ENCODE peak calls at places on chromosomes 5 and 9, in five cellular contexts. One of them, this sample, is unnamed. For H3K27me3, the result is how much of the 10 kb centered on the place peaks cover.

GRCh38 chr5:30596495-30597064 is 596.9 kb upstream of the CDH6 start:
- DNase-seq in adrenal gland: no peak
- DNase-seq in kidney epithelial cell: no peak
- DNase-seq in CD8-positive, alpha-beta T cell: no peak
- DNase-seq in Panc1: no peak
- DNase-seq in this sample: no peak

GRCh38 chr9:136728548-136729123 is 14.1 kb downstream of the LCN10 start:
- DNase-seq in adrenal gland: no peak
- DNase-seq in kidney epithelial cell: no peak
- DNase-seq in CD8-positive, alpha-beta T cell: no peak
- DNase-seq in Panc1: no peak
- DNase-seq in this sample: peak

GRCh38 chr9:133609311-133610098 is at the start of gene FAM163B:
- DNase-seq in adrenal gland: no peak
- DNase-seq in kidney epithelial cell: no peak
- DNase-seq in CD8-positive, alpha-beta T cell: peak
- DNase-seq in Panc1: no peak
- DNase-seq in this sample: peak

GRCh38 chr5:111432828-111433536 is 79.4 kb downstream of the STARD4 start:
- DNase-seq in adrenal gland: no peak
- DNase-seq in kidney epithelial cell: no peak
- DNase-seq in CD8-positive, alpha-beta T cell: no peak
- DNase-seq in Panc1: no peak
- DNase-seq in this sample: no peak

GRCh38 chr5:26877154-26877553 is 161.2 kb downstream of the CDH9 start:
- DNase-seq in adrenal gland: no peak
- DNase-seq in kidney epithelial cell: no peak
- DNase-seq in CD8-positive, alpha-beta T cell: no peak
- DNase-seq in Panc1: no peak
- DNase-seq in this sample: no peak

GRCh38 chr5:159826351-159827222 is 89.7 kb upstream of the ADRA1B start:
- DNase-seq in adrenal gland: no peak
- DNase-seq in kidney epithelial cell: peak
- DNase-seq in CD8-positive, alpha-beta T cell: no peak
- DNase-seq in Panc1: peak
- DNase-seq in this sample: no peak

GRCh38 chr9:4530375-4530774 is 40.1 kb downstream of the SLC1A1 start:
- DNase-seq in adrenal gland: no peak
- DNase-seq in kidney epithelial cell: no peak
- DNase-seq in CD8-positive, alpha-beta T cell: no peak
- DNase-seq in Panc1: no peak
- DNase-seq in this sample: no peak

GRCh38 chr5:7856855-7857254 is 5.9 kb upstream of the CFAP90 start:
- DNase-seq in adrenal gland: peak
- DNase-seq in kidney epithelial cell: no peak
- DNase-seq in CD8-positive, alpha-beta T cell: no peak
- DNase-seq in Panc1: peak
- DNase-seq in this sample: peak

GRCh38 chr9:129208191-129209091 is 30.4 kb upstream of the IER5L start:
- DNase-seq in adrenal gland: no peak
- DNase-seq in kidney epithelial cell: no peak
- DNase-seq in CD8-positive, alpha-beta T cell: peak
- DNase-seq in Panc1: no peak
- DNase-seq in this sample: no peak

GRCh38 chr5:63145167-63145566 is 566.5 kb downstream of the LRRC70 start:
- DNase-seq in adrenal gland: no peak
- DNase-seq in kidney epithelial cell: no peak
- DNase-seq in CD8-positive, alpha-beta T cell: no peak
- DNase-seq in Panc1: no peak
- DNase-seq in this sample: no peak

GRCh38 chr5:133806847-133807246 is 161.6 kb downstream of the C5orf15 start:
- DNase-seq in adrenal gland: no peak
- DNase-seq in kidney epithelial cell: no peak
- DNase-seq in CD8-positive, alpha-beta T cell: no peak
- DNase-seq in Panc1: no peak
- DNase-seq in this sample: no peak

GRCh38 chr5:131262953-131263541 is 806 bp upstream of the CDC42SE2 start:
- DNase-seq in adrenal gland: no peak
- DNase-seq in kidney epithelial cell: no peak
- DNase-seq in CD8-positive, alpha-beta T cell: no peak
- DNase-seq in Panc1: no peak
- DNase-seq in this sample: no peak

GRCh38 chr9:125428060-125428481 is 166.4 kb downstream of the GAPVD1 start:
- DNase-seq in adrenal gland: peak
- DNase-seq in kidney epithelial cell: no peak
- DNase-seq in CD8-positive, alpha-beta T cell: no peak
- DNase-seq in Panc1: peak
- DNase-seq in this sample: peak

GRCh38 chr9:129312251-129312650 is 134.2 kb upstream of the IER5L start:
- DNase-seq in adrenal gland: no peak
- DNase-seq in kidney epithelial cell: no peak
- DNase-seq in CD8-positive, alpha-beta T cell: no peak
- DNase-seq in Panc1: no peak
- DNase-seq in this sample: no peak

GRCh38 chr9:94675008-94675841 is 35.9 kb upstream of the FBP1 start:
- DNase-seq in adrenal gland: no peak
- DNase-seq in kidney epithelial cell: no peak
- DNase-seq in CD8-positive, alpha-beta T cell: no peak
- DNase-seq in Panc1: no peak
- DNase-seq in this sample: no peak

GRCh38 chr5:83172655-83173054 is 95.3 kb downstream of the XRCC4 start:
- DNase-seq in adrenal gland: no peak
- DNase-seq in kidney epithelial cell: no peak
- DNase-seq in CD8-positive, alpha-beta T cell: no peak
- DNase-seq in Panc1: no peak
- DNase-seq in this sample: no peak

GRCh38 chr5:178058321-178059012 is 54.9 kb upstream of the N4BP3 start:
- DNase-seq in adrenal gland: no peak
- DNase-seq in kidney epithelial cell: no peak
- DNase-seq in CD8-positive, alpha-beta T cell: no peak
- DNase-seq in Panc1: no peak
- DNase-seq in this sample: no peak

GRCh38 chr9:132878695-132879064 is at the start of gene SPACA9:
- DNase-seq in adrenal gland: peak
- DNase-seq in kidney epithelial cell: no peak
- DNase-seq in CD8-positive, alpha-beta T cell: peak
- DNase-seq in Panc1: no peak
- DNase-seq in this sample: peak

GRCh38 chr5:66171349-66172344 is 27.5 kb downstream of the SREK1 start:
- DNase-seq in adrenal gland: peak
- DNase-seq in kidney epithelial cell: peak
- DNase-seq in CD8-positive, alpha-beta T cell: peak
- DNase-seq in Panc1: no peak
- DNase-seq in this sample: peak

GRCh38 chr5:84287964-84288363 is 96.7 kb downstream of the EDIL3 start:
- DNase-seq in adrenal gland: no peak
- DNase-seq in kidney epithelial cell: peak
- DNase-seq in CD8-positive, alpha-beta T cell: no peak
- DNase-seq in Panc1: no peak
- DNase-seq in this sample: no peak

GRCh38 chr5:77155179-77155839 is 55.2 kb upstream of the PDE8B start:
- DNase-seq in adrenal gland: no peak
- DNase-seq in kidney epithelial cell: no peak
- DNase-seq in CD8-positive, alpha-beta T cell: peak
- DNase-seq in Panc1: no peak
- DNase-seq in this sample: no peak

GRCh38 chr5:157113007-157113406 is 4.2 kb upstream of the HAVCR2 start:
- DNase-seq in adrenal gland: no peak
- DNase-seq in kidney epithelial cell: no peak
- DNase-seq in CD8-positive, alpha-beta T cell: no peak
- DNase-seq in Panc1: no peak
- DNase-seq in this sample: no peak

GRCh38 chr5:89755024-89755423 is 654.5 kb downstream of the CETN3 start:
- DNase-seq in adrenal gland: no peak
- DNase-seq in kidney epithelial cell: no peak
- DNase-seq in CD8-positive, alpha-beta T cell: no peak
- DNase-seq in Panc1: no peak
- DNase-seq in this sample: no peak

GRCh38 chr5:174610968-174611367 is 113.4 kb upstream of the MSX2 start:
- DNase-seq in adrenal gland: peak
- DNase-seq in kidney epithelial cell: no peak
- DNase-seq in CD8-positive, alpha-beta T cell: no peak
- DNase-seq in Panc1: no peak
- DNase-seq in this sample: no peak

GRCh38 chr9:135340143-135340655 is 139.4 kb upstream of the PPP1R26 start:
- DNase-seq in adrenal gland: no peak
- DNase-seq in kidney epithelial cell: no peak
- DNase-seq in CD8-positive, alpha-beta T cell: no peak
- DNase-seq in Panc1: no peak
- DNase-seq in this sample: peak

GRCh38 chr9:134682026-134682425 is 40.4 kb downstream of the COL5A1 start:
- DNase-seq in adrenal gland: no peak
- DNase-seq in kidney epithelial cell: no peak
- DNase-seq in CD8-positive, alpha-beta T cell: no peak
- DNase-seq in Panc1: no peak
- DNase-seq in this sample: no peak

GRCh38 chr5:76663573-76663972 is 40.4 kb upstream of the F2RL2 start:
- DNase-seq in adrenal gland: peak
- DNase-seq in kidney epithelial cell: no peak
- DNase-seq in CD8-positive, alpha-beta T cell: no peak
- DNase-seq in Panc1: no peak
- DNase-seq in this sample: no peak

GRCh38 chr5:57335092-57335491 is 147.5 kb downstream of the ACTBL2 start:
- DNase-seq in adrenal gland: no peak
- DNase-seq in kidney epithelial cell: no peak
- DNase-seq in CD8-positive, alpha-beta T cell: no peak
- DNase-seq in Panc1: peak
- DNase-seq in this sample: no peak

GRCh38 chr9:15354713-15355112 is 47.7 kb upstream of the TTC39B start:
- DNase-seq in adrenal gland: no peak
- DNase-seq in kidney epithelial cell: no peak
- DNase-seq in CD8-positive, alpha-beta T cell: no peak
- DNase-seq in Panc1: no peak
- DNase-seq in this sample: no peak

GRCh38 chr9:134445000-134445399 is 118.7 kb downstream of the RXRA start:
- DNase-seq in adrenal gland: no peak
- DNase-seq in kidney epithelial cell: no peak
- DNase-seq in CD8-positive, alpha-beta T cell: no peak
- DNase-seq in Panc1: no peak
- DNase-seq in this sample: no peak

GRCh38 chr5:107781451-107781850 is 110.7 kb upstream of the EFNA5 start:
- DNase-seq in adrenal gland: no peak
- DNase-seq in kidney epithelial cell: no peak
- DNase-seq in CD8-positive, alpha-beta T cell: no peak
- DNase-seq in Panc1: no peak
- DNase-seq in this sample: no peak

GRCh38 chr5:138716456-138716924 is 36.7 kb upstream of the CTNNA1 start:
- DNase-seq in adrenal gland: peak
- DNase-seq in kidney epithelial cell: no peak
- DNase-seq in CD8-positive, alpha-beta T cell: no peak
- DNase-seq in Panc1: no peak
- DNase-seq in this sample: peak

GRCh38 chr5:66174338-66174737 is 30.2 kb downstream of the SREK1 start:
- DNase-seq in adrenal gland: no peak
- DNase-seq in kidney epithelial cell: peak
- DNase-seq in CD8-positive, alpha-beta T cell: no peak
- DNase-seq in Panc1: no peak
- DNase-seq in this sample: no peak

GRCh38 chr9:81824802-81825770 is 103.1 kb upstream of the SPATA31D4 start:
- DNase-seq in adrenal gland: no peak
- DNase-seq in kidney epithelial cell: peak
- DNase-seq in CD8-positive, alpha-beta T cell: no peak
- DNase-seq in Panc1: no peak
- DNase-seq in this sample: no peak

GRCh38 chr5:1444361-1445189 is 665 bp downstream of the SLC6A3 start:
- DNase-seq in adrenal gland: no peak
- DNase-seq in kidney epithelial cell: no peak
- DNase-seq in CD8-positive, alpha-beta T cell: no peak
- DNase-seq in Panc1: no peak
- DNase-seq in this sample: no peak
- H3K27me3 ChIP-seq in adrenal gland: half or more
- H3K27me3 ChIP-seq in kidney epithelial cell: half or more
- H3K27me3 ChIP-seq in CD8-positive, alpha-beta T cell: under half
- H3K27me3 ChIP-seq in Panc1: under half
- H3K27me3 ChIP-seq in this sample: half or more

GRCh38 chr5:170287532-170287931 is 10.0 kb downstream of the LCP2 start:
- DNase-seq in adrenal gland: peak
- DNase-seq in kidney epithelial cell: no peak
- DNase-seq in CD8-positive, alpha-beta T cell: no peak
- DNase-seq in Panc1: no peak
- DNase-seq in this sample: no peak

GRCh38 chr5:170293273-170293672 is 4.3 kb downstream of the LCP2 start:
- DNase-seq in adrenal gland: peak
- DNase-seq in kidney epithelial cell: no peak
- DNase-seq in CD8-positive, alpha-beta T cell: peak
- DNase-seq in Panc1: no peak
- DNase-seq in this sample: no peak

GRCh38 chr5:170292509-170292908 is 5.1 kb downstream of the LCP2 start:
- DNase-seq in adrenal gland: no peak
- DNase-seq in kidney epithelial cell: no peak
- DNase-seq in CD8-positive, alpha-beta T cell: no peak
- DNase-seq in Panc1: no peak
- DNase-seq in this sample: no peak

GRCh38 chr5:170289749-170290148 is 7.8 kb downstream of the LCP2 start:
- DNase-seq in adrenal gland: no peak
- DNase-seq in kidney epithelial cell: no peak
- DNase-seq in CD8-positive, alpha-beta T cell: no peak
- DNase-seq in Panc1: no peak
- DNase-seq in this sample: no peak

GRCh38 chr5:170291324-170291847 is 6.2 kb downstream of the LCP2 start:
- DNase-seq in adrenal gland: no peak
- DNase-seq in kidney epithelial cell: no peak
- DNase-seq in CD8-positive, alpha-beta T cell: no peak
- DNase-seq in Panc1: no peak
- DNase-seq in this sample: no peak
- H3K27me3 ChIP-seq in adrenal gland: under half
- H3K27me3 ChIP-seq in kidney epithelial cell: under half
- H3K27me3 ChIP-seq in CD8-positive, alpha-beta T cell: under half
- H3K27me3 ChIP-seq in Panc1: under half
- H3K27me3 ChIP-seq in this sample: under half

GRCh38 chr9:32863291-32863690 is 80.0 kb downstream of the TMEM215 start:
- DNase-seq in adrenal gland: no peak
- DNase-seq in kidney epithelial cell: no peak
- DNase-seq in CD8-positive, alpha-beta T cell: no peak
- DNase-seq in Panc1: no peak
- DNase-seq in this sample: no peak
- H3K27me3 ChIP-seq in adrenal gland: under half
- H3K27me3 ChIP-seq in kidney epithelial cell: under half
- H3K27me3 ChIP-seq in CD8-positive, alpha-beta T cell: under half
- H3K27me3 ChIP-seq in Panc1: under half
- H3K27me3 ChIP-seq in this sample: under half

GRCh38 chr5:530556-530955 is 6.3 kb upstream of the SLC9A3 start:
- DNase-seq in adrenal gland: no peak
- DNase-seq in kidney epithelial cell: no peak
- DNase-seq in CD8-positive, alpha-beta T cell: no peak
- DNase-seq in Panc1: no peak
- DNase-seq in this sample: peak
- H3K27me3 ChIP-seq in adrenal gland: half or more
- H3K27me3 ChIP-seq in kidney epithelial cell: half or more
- H3K27me3 ChIP-seq in CD8-positive, alpha-beta T cell: under half
- H3K27me3 ChIP-seq in Panc1: under half
- H3K27me3 ChIP-seq in this sample: half or more